ENCODE peak calls at places on chromosome 6, in eight cellular contexts. E, Z, U, I, X, H, Y and B are unnamed samples.

GRCh38 chr6:54282186-54282585 is 26.1 kb upstream of the TINAG start:
- DNase-seq in E (peak; percentile 96), Z (no peak), U (peak; percentile 1), I (no peak), X (no peak), H (no peak), Y (no peak), B (no peak)

GRCh38 chr6:3455121-3455489 is 1.7 kb downstream of the SLC22A23 start:
- DNase-seq in E (no peak), Z (peak; percentile 72), U (no peak), I (no peak), X (no peak), H (no peak), Y (no peak), B (no peak)

GRCh38 chr6:29943053-29943966 is 978 bp downstream of the HLA-A start:
- DNase-seq in E (no peak), Z (peak; percentile 23), U (no peak), I (peak; percentile 50), X (peak; percentile 43), H (no peak), Y (no peak), B (no peak)

GRCh38 chr6:156778615-156779205 is 1.5 kb downstream of the ARID1B start:
- DNase-seq in E (no peak), Z (peak; percentile 53), U (peak; percentile 38), I (no peak), X (peak; percentile 70), H (peak; percentile 47), Y (no peak), B (peak; percentile 17)

GRCh38 chr6:118216751-118217150 is 309.7 kb downstream of the SLC35F1 start:
- DNase-seq in E (no peak), Z (no peak), U (no peak), I (no peak), X (no peak), H (no peak), Y (no peak), B (no peak)

GRCh38 chr6:139452176-139452876 is 77.9 kb upstream of the CITED2 start:
- DNase-seq in E (peak; percentile 38), Z (no peak), U (no peak), I (no peak), X (no peak), H (no peak), Y (no peak), B (peak; percentile 38)

GRCh38 chr6:41021832-41022231 is 17.2 kb downstream of the UNC5CL start:
- DNase-seq in E (peak; percentile 35), Z (no peak), U (no peak), I (peak; percentile 39), X (peak; percentile 16), H (no peak), Y (no peak), B (no peak)

GRCh38 chr6:88807622-88808021 is 155.8 kb downstream of the RNGTT start:
- DNase-seq in E (no peak), Z (no peak), U (no peak), I (no peak), X (no peak), H (no peak), Y (no peak), B (peak; percentile 16)

GRCh38 chr6:104118274-104118673 is 741.4 kb downstream of the HACE1 start:
- DNase-seq in E (no peak), Z (no peak), U (peak; percentile 27), I (no peak), X (no peak), H (no peak), Y (no peak), B (no peak)

GRCh38 chr6:158900614-158901312 is 81.6 kb upstream of the EZR start:
- DNase-seq in E (no peak), Z (no peak), U (no peak), I (no peak), X (no peak), H (no peak), Y (no peak), B (no peak)

GRCh38 chr6:113591896-113592827 is 265.0 kb upstream of the MARCKS start:
- DNase-seq in E (no peak), Z (no peak), U (no peak), I (no peak), X (peak; percentile 1), H (no peak), Y (no peak), B (peak; percentile 34)

GRCh38 chr6:155314773-155315515 is 660 bp upstream of the TFB1M start:
- DNase-seq in E (peak; percentile 57), Z (no peak), U (peak; percentile 37), I (peak; percentile 46), X (no peak), H (peak; percentile 73), Y (no peak), B (peak; percentile 97)

GRCh38 chr6:21228411-21228810 is 365.1 kb upstream of the SOX4 start:
- DNase-seq in E (no peak), Z (no peak), U (no peak), I (no peak), X (no peak), H (no peak), Y (no peak), B (no peak)

GRCh38 chr6:129967427-129967826 is 51.0 kb upstream of the L3MBTL3 start:
- DNase-seq in E (no peak), Z (no peak), U (no peak), I (no peak), X (no peak), H (no peak), Y (no peak), B (no peak)

GRCh38 chr6:167405778-167406532 is 81.1 kb downstream of the TTLL2 start:
- DNase-seq in E (no peak), Z (no peak), U (no peak), I (no peak), X (no peak), H (no peak), Y (no peak), B (no peak)

GRCh38 chr6:15457121-15457646 is 205.6 kb downstream of the DTNBP1 start:
- DNase-seq in E (no peak), Z (no peak), U (no peak), I (no peak), X (no peak), H (no peak), Y (no peak), B (no peak)

GRCh38 chr6:85464260-85464644 is 14.4 kb downstream of the NT5E start:
- DNase-seq in E (peak; percentile 94), Z (no peak), U (peak; percentile 69), I (no peak), X (no peak), H (peak; percentile 50), Y (no peak), B (peak; percentile 45)

GRCh38 chr6:129889580-129889979 is 28.5 kb upstream of the TMEM244 start:
- DNase-seq in E (peak; percentile 59), Z (no peak), U (peak; percentile 16), I (no peak), X (no peak), H (no peak), Y (no peak), B (no peak)

GRCh38 chr6:84581494-84582259 is 182.7 kb downstream of the TBX18 start:
- DNase-seq in E (peak; percentile 75), Z (no peak), U (no peak), I (no peak), X (no peak), H (no peak), Y (no peak), B (peak; percentile 64)

GRCh38 chr6:13427838-13428527 is 59.4 kb downstream of the GFOD1 start:
- DNase-seq in E (no peak), Z (peak; percentile 68), U (no peak), I (no peak), X (peak; percentile 55), H (peak; percentile 83), Y (no peak), B (no peak)

GRCh38 chr6:150282806-150283205 is 86.0 kb upstream of the IYD start:
- DNase-seq in E (no peak), Z (no peak), U (no peak), I (no peak), X (no peak), H (no peak), Y (no peak), B (no peak)

GRCh38 chr6:28885149-28885738 is 38.5 kb downstream of the TRIM27 start:
- DNase-seq in E (no peak), Z (no peak), U (no peak), I (peak; percentile 41), X (no peak), H (no peak), Y (no peak), B (no peak)

GRCh38 chr6:138500867-138501446 is 1.7 kb upstream of the NHSL1 start:
- DNase-seq in E (no peak), Z (no peak), U (no peak), I (no peak), X (no peak), H (no peak), Y (no peak), B (no peak)

GRCh38 chr6:63805808-63806572 is 170.4 kb downstream of the PHF3 start:
- DNase-seq in E (peak; percentile 70), Z (no peak), U (no peak), I (peak; percentile 4), X (no peak), H (no peak), Y (no peak), B (peak; percentile 66)

GRCh38 chr6:11329841-11330765 is 97.6 kb upstream of the NEDD9 start:
- DNase-seq in E (no peak), Z (no peak), U (no peak), I (no peak), X (no peak), H (peak; percentile 60), Y (no peak), B (peak; percentile 73)

GRCh38 chr6:43746613-43747101 is 23.4 kb upstream of the VEGFA start:
- DNase-seq in E (no peak), Z (no peak), U (no peak), I (peak; percentile 17), X (peak; percentile 40), H (no peak), Y (no peak), B (no peak)

GRCh38 chr6:134984821-134985220 is 34.9 kb upstream of the ALDH8A1 start:
- DNase-seq in E (no peak), Z (no peak), U (no peak), I (no peak), X (no peak), H (no peak), Y (no peak), B (no peak)

GRCh38 chr6:77620290-77620882 is 32.5 kb upstream of the MEI4 start:
- DNase-seq in E (no peak), Z (no peak), U (no peak), I (peak; percentile 9), X (no peak), H (no peak), Y (no peak), B (peak; percentile 36)

GRCh38 chr6:79188101-79188500 is 46.4 kb downstream of the HMGN3 start:
- DNase-seq in E (no peak), Z (no peak), U (no peak), I (no peak), X (no peak), H (no peak), Y (no peak), B (no peak)

GRCh38 chr6:14727494-14728395 is 518.1 kb upstream of the JARID2 start:
- DNase-seq in E (no peak), Z (no peak), U (no peak), I (no peak), X (no peak), H (no peak), Y (no peak), B (no peak)

GRCh38 chr6:1757133-1757532 is 147.4 kb downstream of the FOXC1 start:
- DNase-seq in E (no peak), Z (no peak), U (no peak), I (no peak), X (no peak), H (no peak), Y (no peak), B (no peak)

GRCh38 chr6:158769696-158770446 is 49.3 kb downstream of the EZR start:
- DNase-seq in E (no peak), Z (no peak), U (no peak), I (no peak), X (peak; percentile 46), H (no peak), Y (peak; percentile 24), B (no peak)

GRCh38 chr6:138103876-138104275 is 3.3 kb downstream of the PERP start:
- DNase-seq in E (no peak), Z (no peak), U (no peak), I (no peak), X (no peak), H (no peak), Y (no peak), B (no peak)

GRCh38 chr6:69398729-69399128 is 398.1 kb downstream of the LMBRD1 start:
- DNase-seq in E (no peak), Z (no peak), U (no peak), I (no peak), X (no peak), H (no peak), Y (no peak), B (no peak)